ENCODE peak calls at places on chromosomes 6 and 20, in eight cellular contexts. G, J, R, Y, M, A, T and E are unnamed samples.

GRCh38 chr6:108113557-108114519 is 39.3 kb upstream of the OSTM1 start:
- DNase-seq in G (peak), J (no peak), R (peak), Y (no peak), M (peak), A (peak), T (peak), E (no peak)

GRCh38 chr6:53938810-53939209 is 144.0 kb downstream of the LRRC1 start:
- DNase-seq in G (no peak), J (no peak), R (no peak), Y (no peak), M (no peak), A (no peak), T (no peak), E (no peak)

GRCh38 chr20:59322101-59322500 is 21.7 kb downstream of the EDN3 start:
- DNase-seq in G (no peak), J (no peak), R (no peak), Y (no peak), M (no peak), A (no peak), T (no peak), E (no peak)

GRCh38 chr6:160269122-160269521 is 10.5 kb upstream of the SLC22A2 start:
- DNase-seq in G (no peak), J (no peak), R (no peak), Y (no peak), M (no peak), A (no peak), T (no peak), E (no peak)

GRCh38 chr6:2471474-2471873 is 226.1 kb upstream of the GMDS start:
- DNase-seq in G (no peak), J (no peak), R (no peak), Y (no peak), M (no peak), A (no peak), T (no peak), E (no peak)

GRCh38 chr6:163761491-163761890 is 347.0 kb downstream of the QKI start:
- DNase-seq in G (no peak), J (no peak), R (no peak), Y (no peak), M (no peak), A (no peak), T (no peak), E (no peak)

GRCh38 chr6:130843575-130844320 is 16.5 kb downstream of the SMLR1 start:
- DNase-seq in G (peak), J (no peak), R (no peak), Y (no peak), M (peak), A (peak), T (peak), E (no peak)

GRCh38 chr20:50369225-50370035 is 140.8 kb upstream of the PTPN1 start:
- DNase-seq in G (no peak), J (no peak), R (no peak), Y (no peak), M (no peak), A (no peak), T (no peak), E (no peak)

GRCh38 chr6:143621159-143621873 is 56.4 kb upstream of the PHACTR2 start:
- DNase-seq in G (no peak), J (no peak), R (peak), Y (no peak), M (no peak), A (no peak), T (no peak), E (no peak)

GRCh38 chr6:150915156-150915555 is 49.7 kb downstream of the MTHFD1L start:
- DNase-seq in G (no peak), J (no peak), R (no peak), Y (no peak), M (no peak), A (no peak), T (no peak), E (no peak)

GRCh38 chr6:35497571-35498406 is 910 bp upstream of the TEAD3 start:
- DNase-seq in G (peak), J (no peak), R (peak), Y (no peak), M (peak), A (no peak), T (peak), E (no peak)

GRCh38 chr20:50329981-50330503 is 139.4 kb downstream of the CEBPB start:
- DNase-seq in G (no peak), J (no peak), R (no peak), Y (no peak), M (no peak), A (no peak), T (no peak), E (no peak)

GRCh38 chr6:157909282-157909664 is 72.4 kb upstream of the SYNJ2 start:
- DNase-seq in G (no peak), J (no peak), R (no peak), Y (no peak), M (no peak), A (no peak), T (no peak), E (no peak)

GRCh38 chr6:125824946-125825786 is 34.4 kb downstream of the NCOA7 start:
- DNase-seq in G (no peak), J (no peak), R (no peak), Y (no peak), M (no peak), A (no peak), T (no peak), E (no peak)